ENCODE peak calls at places on chromosomes 5 and 9, in ten cellular contexts. P, S, E, K, I, O, J, Z, X and B are unnamed samples.
A peak's percentile ranks its signal among the peaks of the same experiment; 100 is the strongest.

GRCh38 chr5:56638061-56638621 is 177.2 kb upstream of the MAP3K1 start:
- DNase-seq in I (no peak), E (no peak), P (no peak), K (no peak), X (no peak), O (peak; percentile 41), S (no peak), J (no peak), Z (no peak), B (no peak)

GRCh38 chr9:105678163-105678562 is 15.9 kb downstream of the TAL2 start:
- DNase-seq in I (no peak), S (no peak), J (no peak), E (no peak), P (no peak), K (no peak), Z (no peak), X (no peak), O (no peak), B (no peak)

GRCh38 chr5:131671994-131672655 is 37.1 kb upstream of the RAPGEF6 start:
- DNase-seq in E (peak; percentile 69), P (peak; percentile 8), S (peak; percentile 96), K (no peak), O (no peak), J (no peak), I (no peak), Z (no peak), X (no peak), B (peak; percentile 96)

GRCh38 chr5:15852217-15852616 is 327.4 kb downstream of the MARCHF11 start:
- DNase-seq in X (no peak), S (no peak), K (no peak), Z (no peak), O (no peak), E (no peak), J (no peak), I (no peak), P (no peak), B (no peak)

GRCh38 chr9:33136721-33137120 is 30.4 kb downstream of the B4GALT1 start:
- DNase-seq in I (no peak), S (no peak), K (no peak), E (no peak), J (no peak), O (peak; percentile 60), X (no peak), Z (no peak), P (no peak), B (no peak)

GRCh38 chr5:109532773-109533364 is 123.1 kb upstream of the PJA2 start:
- DNase-seq in I (no peak), P (no peak), Z (no peak), J (no peak), O (no peak), K (no peak), X (no peak), S (no peak), E (no peak), B (no peak)

GRCh38 chr9:121985792-121986494 is 107.2 kb downstream of the TTLL11 start:
- DNase-seq in K (no peak), O (no peak), Z (peak; percentile 80), I (no peak), J (peak; percentile 52), P (peak; percentile 33), X (no peak), E (no peak), S (peak; percentile 27), B (no peak)

GRCh38 chr5:141821430-141821925 is 56.7 kb downstream of the PCDH1 start:
- DNase-seq in P (no peak), K (no peak), E (peak; percentile 35), S (peak; percentile 90), I (no peak), O (peak; percentile 75), X (no peak), Z (no peak), J (no peak), B (peak; percentile 81)

GRCh38 chr5:78716221-78716620 is 67.6 kb upstream of the LHFPL2 start:
- DNase-seq in S (no peak), X (no peak), K (no peak), P (no peak), E (no peak), J (no peak), O (no peak), Z (no peak), I (no peak), B (peak; percentile 66)

GRCh38 chr5:137342764-137343163 is 156.4 kb downstream of the SPOCK1 start:
- DNase-seq in Z (no peak), O (peak; percentile 56), X (no peak), I (no peak), E (no peak), P (no peak), J (no peak), S (no peak), K (no peak), B (peak; percentile 10)

GRCh38 chr9:107730691-107731090 is 241.1 kb upstream of the KLF4 start:
- DNase-seq in K (no peak), E (no peak), Z (no peak), J (no peak), X (no peak), S (no peak), I (no peak), P (no peak), O (no peak), B (no peak)

GRCh38 chr9:107731115-107731762 is 241.7 kb upstream of the KLF4 start:
- DNase-seq in Z (no peak), K (no peak), O (no peak), J (no peak), S (no peak), I (no peak), E (no peak), P (no peak), X (no peak), B (no peak)

GRCh38 chr9:107733530-107733907 is 243.9 kb upstream of the KLF4 start:
- DNase-seq in I (no peak), O (no peak), J (peak; percentile 54), K (no peak), Z (peak; percentile 71), S (peak; percentile 29), P (peak; percentile 79), E (no peak), X (no peak), B (no peak)

GRCh38 chr9:107734231-107735014 is 244.9 kb upstream of the KLF4 start:
- DNase-seq in K (no peak), O (peak; percentile 70), I (no peak), E (no peak), X (no peak), Z (peak; percentile 28), P (peak; percentile 12), J (peak; percentile 21), S (peak; percentile 96), B (peak; percentile 96)

DNA sequence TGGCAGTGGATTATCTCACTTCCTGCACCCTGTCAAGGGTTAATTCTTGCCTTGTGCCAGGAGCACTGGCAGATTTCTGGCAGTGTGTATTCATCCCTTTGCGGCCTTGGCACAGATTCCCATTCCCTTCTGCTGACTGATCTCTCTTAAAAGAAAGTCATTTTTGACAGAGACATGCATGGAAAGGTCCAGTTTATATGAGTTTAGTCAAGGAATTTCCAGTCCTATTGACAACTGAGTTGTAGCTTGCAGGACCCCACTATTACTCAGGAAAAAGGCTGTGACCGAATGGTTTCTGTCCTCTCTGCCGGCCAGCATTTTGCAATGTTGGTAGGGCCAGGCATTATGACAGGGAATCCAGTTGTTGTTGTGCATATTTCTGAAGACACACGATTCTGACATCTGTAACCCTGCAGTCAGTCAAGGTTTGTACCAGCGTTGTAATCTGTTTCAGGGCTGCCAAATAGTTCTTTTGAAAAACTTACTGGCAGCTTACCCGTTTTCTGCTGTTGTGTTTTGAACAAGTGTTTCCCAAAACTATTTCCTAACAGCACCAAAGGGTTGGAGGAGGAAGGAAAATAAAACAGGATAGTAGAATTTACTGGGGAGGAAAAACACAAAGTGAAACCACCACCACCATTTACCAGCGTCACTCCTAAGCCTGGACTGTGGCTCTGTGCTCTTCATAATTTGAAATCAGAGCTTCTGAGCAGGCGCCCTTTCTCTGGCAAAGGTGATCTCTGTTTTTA is 243.4 kb upstream of the KLF4 start:
- DNase-seq in J (no peak), P (peak; percentile 82), E (no peak), X (no peak), I (no peak), O (peak; percentile 79), K (no peak), Z (peak; percentile 57), S (peak; percentile 81), B (peak; percentile 48)
- H3K4me3 ChIP-seq in J (peak overlapping the region; percentile 1), P (no peak overlapping the region), E (no peak overlapping the region), X (no peak overlapping the region), I (no peak overlapping the region), O (no peak overlapping the region), K (peak overlapping the region; percentile 3), Z (peak overlapping the region; percentile 40), S (peak overlapping the region; percentile 32), B (no peak overlapping the region)

GRCh38 chr9:126650830-126651341 is 37.2 kb downstream of the LMX1B start:
- DNase-seq in O (no peak), J (no peak), Z (no peak), X (peak; percentile 53), K (no peak), S (no peak), I (no peak), P (no peak), E (no peak), B (no peak)
- TF ChIP-seq CTCF in O (no peak), J (no peak), Z (no peak), X (no peak), K (no peak), S (no peak), I (no peak), P (no peak), E (no peak), B (no peak)

DNA sequence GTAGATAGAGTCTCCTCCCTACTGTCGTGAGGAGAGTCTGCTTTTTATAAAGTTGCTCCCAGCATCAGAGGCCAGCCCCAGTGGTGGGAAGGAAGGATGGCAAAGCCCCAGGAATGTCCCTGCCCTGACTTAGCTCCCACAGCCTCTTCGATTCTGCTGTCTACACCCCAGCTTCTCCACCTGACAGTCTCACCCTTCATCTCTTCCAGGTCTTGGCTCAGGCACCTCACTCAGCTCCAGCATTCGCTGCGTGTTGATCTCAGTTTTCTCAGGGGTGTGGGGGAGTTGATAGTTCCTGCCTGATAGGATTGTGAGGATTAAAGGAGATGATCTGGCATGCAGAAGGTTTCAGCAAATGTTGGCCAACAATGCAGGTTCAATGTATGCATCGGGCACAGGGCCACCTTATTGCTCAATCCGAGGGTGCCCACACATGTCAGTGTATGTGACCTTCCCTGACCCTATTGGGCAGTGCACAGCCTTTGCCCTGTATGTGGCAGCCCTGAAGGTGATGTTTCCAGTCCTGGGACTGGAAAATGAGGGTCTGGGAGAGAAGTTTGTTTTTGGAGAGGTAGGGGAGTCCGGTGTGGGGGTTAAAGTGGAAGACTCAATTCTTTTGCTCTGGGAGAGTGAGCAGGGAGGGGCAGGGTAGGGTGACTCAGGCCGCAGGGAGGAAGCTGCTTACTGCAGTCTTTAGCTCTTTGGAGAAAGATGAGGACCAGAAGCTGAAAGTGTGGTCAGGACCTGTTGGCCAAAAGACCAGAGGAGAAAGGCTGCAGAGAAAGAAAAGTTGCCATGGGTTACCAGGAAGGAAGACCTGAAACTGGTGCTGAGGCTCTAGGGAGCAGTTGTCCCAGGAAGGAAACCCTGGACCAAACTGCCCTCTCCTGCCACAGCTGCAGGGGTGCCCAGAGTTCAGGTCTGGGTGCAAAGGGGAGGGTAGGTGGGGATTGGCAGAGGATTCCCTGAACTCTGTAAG is 153.2 kb downstream of the MACROH2A1 start:
- DNase-seq in K (no peak), O (peak; percentile 76), I (no peak), J (no peak), E (no peak), S (peak; percentile 65), P (no peak), X (peak; percentile 1), Z (no peak), B (peak; percentile 42)
- H3K4me3 ChIP-seq in K (no peak overlapping the region), O (no peak overlapping the region), I (no peak overlapping the region), J (no peak overlapping the region), E (no peak overlapping the region), S (no peak overlapping the region), P (no peak overlapping the region), X (no peak overlapping the region), Z (no peak overlapping the region), B (no peak overlapping the region)

GRCh38 chr9:113446323-113446740 is 17.2 kb upstream of the RGS3 start:
- DNase-seq in K (no peak), I (no peak), P (no peak), S (peak; percentile 75), Z (no peak), X (no peak), E (peak; percentile 63), J (no peak), O (peak; percentile 24), B (peak; percentile 67)
- TF ChIP-seq CTCF in K (peak; percentile 77), I (peak; percentile 77), P (peak; percentile 48), S (peak; percentile 48), Z (peak; percentile 72), X (peak; percentile 24), E (peak; percentile 53), J (peak; percentile 68), O (peak; percentile 55), B (peak; percentile 53)